ENCODE peak calls at places on chromosomes 12 and 14, in seven cellular contexts. G, D, Z, R, H, Q and N are unnamed samples.

GRCh38 chr14:54893151-54893760 is 9.4 kb downstream of the GCH1 start:
- DNase-seq in G (no peak), D (peak), Z (peak), R (peak), H (no peak), Q (peak), N (no peak)

GRCh38 chr12:51847830-51848727 is at the start of gene FIGNL2:
- DNase-seq in G (no peak), D (peak), Z (peak), R (no peak), H (no peak), Q (no peak), N (no peak)

GRCh38 chr12:105085537-105085936 is 1.3 kb upstream of the ALDH1L2 start:
- DNase-seq in G (no peak), D (no peak), Z (no peak), R (no peak), H (no peak), Q (no peak), N (no peak)

GRCh38 chr14:93683241-93683640 is 105.0 kb downstream of the PRIMA1 start:
- DNase-seq in G (no peak), D (no peak), Z (peak), R (no peak), H (no peak), Q (no peak), N (no peak)

GRCh38 chr12:31218203-31219025 is 107.5 kb downstream of the SINHCAF start:
- DNase-seq in G (no peak), D (no peak), Z (no peak), R (no peak), H (peak), Q (no peak), N (no peak)

GRCh38 chr14:50740858-50741257 is 72.8 kb upstream of the SAV1 start:
- DNase-seq in G (no peak), D (no peak), Z (no peak), R (no peak), H (no peak), Q (peak), N (no peak)

GRCh38 chr12:107207931-107208515 is 114.7 kb upstream of the CRY1 start:
- DNase-seq in G (no peak), D (peak), Z (peak), R (no peak), H (no peak), Q (peak), N (no peak)

GRCh38 chr14:74414380-74414779 is 11.6 kb downstream of the SYNDIG1L start:
- DNase-seq in G (no peak), D (no peak), Z (no peak), R (no peak), H (no peak), Q (no peak), N (no peak)

GRCh38 chr12:26402648-26403047 is 207.3 kb downstream of the SSPN start:
- DNase-seq in G (no peak), D (peak), Z (no peak), R (no peak), H (no peak), Q (peak), N (no peak)

GRCh38 chr12:71871116-71871515 is 31.6 kb downstream of the TBC1D15 start:
- DNase-seq in G (no peak), D (no peak), Z (no peak), R (no peak), H (no peak), Q (peak), N (no peak)

GRCh38 chr14:68682166-68683103 is 110.4 kb downstream of the ZFP36L1 start:
- DNase-seq in G (no peak), D (peak), Z (peak), R (no peak), H (no peak), Q (peak), N (no peak)

GRCh38 chr12:123998344-123998941 is 25.4 kb downstream of the ZNF664 start:
- DNase-seq in G (no peak), D (no peak), Z (no peak), R (no peak), H (no peak), Q (peak), N (no peak)

GRCh38 chr12:104494816-104495158 is 38.0 kb downstream of the CHST11 start:
- DNase-seq in G (no peak), D (no peak), Z (no peak), R (no peak), H (no peak), Q (peak), N (no peak)

GRCh38 chr12:127559349-127560040 is 707.5 kb upstream of the TMEM132C start:
- DNase-seq in G (no peak), D (peak), Z (peak), R (peak), H (no peak), Q (peak), N (peak)

GRCh38 chr12:95646781-95647184 is 95.5 kb upstream of the USP44 start:
- DNase-seq in G (no peak), D (peak), Z (no peak), R (no peak), H (no peak), Q (peak), N (no peak)

GRCh38 chr12:104050436-104050835 is 449 bp upstream of the GLT8D2 start:
- DNase-seq in G (no peak), D (no peak), Z (no peak), R (no peak), H (no peak), Q (no peak), N (no peak)

GRCh38 chr12:110857528-110857927 is 10.7 kb downstream of the CCDC63 start:
- DNase-seq in G (no peak), D (no peak), Z (no peak), R (no peak), H (no peak), Q (no peak), N (no peak)

GRCh38 chr14:78633747-78634146 is 463.6 kb downstream of the NRXN3 start:
- DNase-seq in G (no peak), D (no peak), Z (no peak), R (no peak), H (no peak), Q (no peak), N (no peak)

GRCh38 chr12:47156167-47156736 is 76.5 kb upstream of the AMIGO2 start:
- DNase-seq in G (no peak), D (no peak), Z (no peak), R (no peak), H (no peak), Q (peak), N (no peak)

GRCh38 chr14:38078393-38078792 is 129.3 kb upstream of the SSTR1 start:
- DNase-seq in G (no peak), D (no peak), Z (no peak), R (no peak), H (peak), Q (no peak), N (peak)

GRCh38 chr14:23114669-23115491 is 4.2 kb downstream of the CEBPE start:
- DNase-seq in G (no peak), D (peak), Z (peak), R (no peak), H (peak), Q (peak), N (no peak)

GRCh38 chr12:9134981-9135628 is 19.4 kb upstream of the A2M start:
- DNase-seq in G (no peak), D (no peak), Z (no peak), R (no peak), H (peak), Q (no peak), N (no peak)

GRCh38 chr12:508795-509194 is 49.1 kb downstream of the B4GALNT3 start:
- DNase-seq in G (no peak), D (no peak), Z (no peak), R (no peak), H (no peak), Q (no peak), N (no peak)